ENCODE peak calls at places on chromosomes 13 and 19, in four cellular contexts. J is BJ, P is osteoblast, D is RWPE1. E is an unnamed sample.

GRCh38 chr19:30227071-30227621 is 145.0 kb upstream of the ZNF536 start:
- DNase-seq in D (no peak), P (no peak), J (no peak), E (no peak)

GRCh38 chr13:109146912-109147624 is 517.7 kb downstream of the MYO16 start:
- DNase-seq in D (peak; percentile 56), J (peak; percentile 71), P (no peak), E (no peak)

GRCh38 chr13:76009491-76009890 is 373.4 kb downstream of the LMO7 start:
- DNase-seq in D (no peak), J (no peak), P (no peak), E (no peak)

GRCh38 chr19:47374876-47375693 is 26.0 kb downstream of the DHX34 start:
- DNase-seq in J (no peak), P (peak; percentile 71), D (no peak), E (no peak)

GRCh38 chr19:11264452-11265176 is 2.3 kb upstream of the DOCK6 start:
- DNase-seq in P (peak; percentile 71), D (peak; percentile 68), J (no peak), E (no peak)

GRCh38 chr13:44726214-44726613 is 150.1 kb upstream of the TSC22D1 start:
- DNase-seq in J (peak; percentile 90), P (peak; percentile 84), D (peak; percentile 45), E (no peak)

GRCh38 chr13:42123600-42123999 is 75.2 kb downstream of the DGKH start:
- DNase-seq in D (no peak), J (no peak), P (no peak), E (no peak)

GRCh38 chr19:55693336-55693974 is 18.4 kb downstream of the EPN1 start:
- DNase-seq in J (no peak), P (peak; percentile 68), D (no peak), E (no peak)

GRCh38 chr13:42014119-42014518 is 34.3 kb upstream of the DGKH start:
- DNase-seq in J (no peak), P (no peak), D (no peak), E (no peak)

GRCh38 chr19:1004803-1005664 is 4.8 kb downstream of the GRIN3B start:
- DNase-seq in P (no peak), D (no peak), J (no peak), E (no peak)

GRCh38 chr13:50893211-50893852 is 16.3 kb upstream of the RNASEH2B start:
- DNase-seq in J (no peak), P (no peak), D (no peak), E (peak; percentile 42)

GRCh38 chr19:38270587-38271167 is 6.3 kb downstream of the SPINT2 start:
- DNase-seq in J (peak; percentile 52), P (peak; percentile 89), D (no peak), E (no peak)

GRCh38 chr13:93522486-93522885 is 295.9 kb downstream of the GPC6 start:
- DNase-seq in P (peak; percentile 82), J (no peak), D (no peak), E (no peak)

DNA sequence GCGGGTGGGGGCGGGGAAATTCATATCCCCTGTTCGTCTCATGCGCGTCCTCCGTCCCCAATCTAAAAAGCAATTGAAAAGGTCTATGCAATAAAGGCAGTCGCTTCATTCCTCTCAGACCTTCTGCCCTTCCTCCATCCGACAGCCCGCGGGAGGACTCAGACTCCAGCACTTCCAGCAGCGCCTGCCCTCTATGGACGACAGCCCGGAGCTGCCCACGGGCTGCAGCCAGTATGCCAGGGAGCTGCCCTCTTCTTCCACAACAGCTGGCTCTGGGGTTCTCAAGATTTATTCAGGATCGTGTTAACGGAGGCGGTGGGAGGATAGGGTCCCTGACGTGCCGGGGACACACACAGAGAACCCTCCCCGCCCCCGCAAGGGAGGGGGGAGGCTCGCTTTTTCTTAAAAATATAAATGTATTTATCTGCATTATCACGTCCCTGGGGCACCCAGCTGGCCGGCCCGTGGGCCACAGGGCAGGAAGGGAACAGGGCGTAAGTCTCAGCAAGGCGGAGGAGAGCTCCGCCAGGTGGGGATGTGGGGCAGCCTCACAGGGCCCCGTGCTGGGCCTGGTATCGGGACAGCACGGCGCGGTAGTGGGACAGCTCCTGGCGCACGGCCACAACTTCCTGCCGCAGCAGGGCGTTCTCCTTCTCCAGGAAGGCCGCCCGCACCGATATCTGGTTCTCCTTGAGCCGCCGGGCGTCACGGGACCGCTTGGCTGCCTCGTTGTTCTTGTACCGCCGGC is 6.7 kb downstream of the DBP start:
- DNase-seq in J (no peak), D (no peak), P (peak; percentile 83), E (no peak)
- TF ChIP-seq CTCF in J (no peak), D (no peak), P (no peak), E (no peak)

GRCh38 chr13:47258384-47258783 is 361.5 kb upstream of the HTR2A start:
- DNase-seq in D (no peak), P (no peak), J (no peak), E (no peak)
- TF ChIP-seq CTCF in D (no peak), P (no peak), J (no peak), E (no peak)

GRCh38 chr19:19343016-19343362 is 22.4 kb downstream of the MAU2 start:
- DNase-seq in D (no peak), P (peak; percentile 85), J (no peak), E (no peak)
- TF ChIP-seq CTCF in D (peak; percentile 73), P (no peak), J (no peak), E (no peak)

GRCh38 chr19:24159707-24160106 is 72.7 kb downstream of the ZNF254 start:
- DNase-seq in D (peak; percentile 6), P (no peak), J (no peak), E (no peak)
- TF ChIP-seq CTCF in D (no peak), P (peak; percentile 28), J (peak; percentile 34), E (no peak)

DNA sequence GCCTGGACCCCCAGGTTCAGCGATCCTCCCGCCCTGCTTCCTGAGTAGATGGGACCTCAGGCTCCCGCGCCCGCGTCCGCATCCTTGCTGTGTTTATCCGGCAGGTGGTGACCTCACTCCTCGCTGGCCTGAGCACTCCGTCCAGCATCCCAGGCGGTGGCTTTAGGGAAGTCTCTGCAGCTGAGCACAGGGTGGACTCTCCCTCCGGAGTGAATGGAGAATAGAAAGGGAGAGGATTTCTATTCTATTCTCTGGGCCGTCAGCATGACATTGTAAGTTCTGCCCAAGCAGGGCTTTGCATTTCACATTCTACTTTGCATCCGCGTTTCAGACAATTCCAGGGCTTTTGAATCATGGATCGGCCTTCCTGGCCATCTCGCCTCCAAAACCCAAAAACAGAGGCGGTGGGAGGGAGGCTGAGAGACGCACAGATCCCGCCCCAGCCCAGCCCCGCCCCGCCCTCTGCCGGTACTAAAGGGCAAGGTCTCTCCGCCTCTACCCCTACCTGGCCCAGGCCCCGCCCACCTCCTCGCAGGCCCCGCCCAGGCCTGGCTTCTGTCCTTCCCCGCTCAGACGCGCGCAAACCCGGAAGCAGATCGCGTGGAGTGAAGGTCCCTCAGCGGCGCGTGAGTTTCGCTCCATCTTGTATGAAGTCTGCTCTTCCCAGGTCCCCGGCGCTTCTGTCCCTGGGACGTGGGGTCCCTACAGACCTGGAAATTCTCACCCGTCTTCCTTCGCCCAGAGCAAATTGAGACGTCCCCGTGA is at the start of gene ZNF525:
- DNase-seq in J (no peak), D (peak; percentile 91), P (peak; percentile 82), E (peak; percentile 98)
- TF ChIP-seq CTCF in J (peak; percentile 32), D (no peak), P (peak; percentile 25), E (peak; percentile 50)